ENCODE peak calls at places on chromosomes 5 and 9, in seven cellular contexts. P, D, S, O, N, A and M are unnamed samples.

GRCh38 chr9:116464987-116465571 is 222.0 kb upstream of the TRIM32 start:
- DNase-seq in P (peak), D (no peak), S (no peak), O (no peak), N (no peak), A (peak), M (no peak)

GRCh38 chr5:157109744-157110143 is 900 bp upstream of the HAVCR2 start:
- DNase-seq in P (no peak), D (peak), S (no peak), O (no peak), N (no peak), A (no peak), M (no peak)

GRCh38 chr5:156393980-156394379 is 67.0 kb downstream of the SGCD start:
- DNase-seq in P (no peak), D (no peak), S (no peak), O (no peak), N (no peak), A (no peak), M (peak)

GRCh38 chr5:1879292-1880263 is 3.1 kb downstream of the IRX4 start:
- DNase-seq in P (no peak), D (no peak), S (no peak), O (no peak), N (no peak), A (no peak), M (no peak)

GRCh38 chr9:120534266-120534665 is 45.7 kb downstream of the CDK5RAP2 start:
- DNase-seq in P (no peak), D (no peak), S (no peak), O (no peak), N (no peak), A (no peak), M (no peak)

GRCh38 chr9:36479086-36479485 is 79.0 kb upstream of the RNF38 start:
- DNase-seq in P (no peak), D (no peak), S (no peak), O (no peak), N (no peak), A (no peak), M (no peak)

GRCh38 chr5:159441441-159441840 is 111.2 kb upstream of the IL12B start:
- DNase-seq in P (no peak), D (peak), S (no peak), O (no peak), N (no peak), A (peak), M (no peak)

GRCh38 chr5:127876384-127876783 is 173.2 kb downstream of the CCDC192 start:
- DNase-seq in P (no peak), D (no peak), S (no peak), O (no peak), N (no peak), A (no peak), M (no peak)

GRCh38 chr9:106816524-106816923 is 46.4 kb upstream of the ZNF462 start:
- DNase-seq in P (no peak), D (no peak), S (no peak), O (no peak), N (no peak), A (no peak), M (no peak)

GRCh38 chr5:153157156-153157555 is 333.3 kb upstream of the GRIA1 start:
- DNase-seq in P (no peak), D (no peak), S (no peak), O (no peak), N (no peak), A (no peak), M (peak)

GRCh38 chr9:125137200-125137599 is 6.1 kb downstream of the SCAI start:
- DNase-seq in P (no peak), D (no peak), S (peak), O (peak), N (no peak), A (no peak), M (peak)

GRCh38 chr9:75870450-75870849 is 20.0 kb upstream of the PCSK5 start:
- DNase-seq in P (no peak), D (no peak), S (no peak), O (no peak), N (no peak), A (no peak), M (no peak)

GRCh38 chr5:78757269-78758053 is 108.9 kb upstream of the LHFPL2 start:
- DNase-seq in P (no peak), D (no peak), S (no peak), O (peak), N (peak), A (no peak), M (peak)
- H3K4me3 ChIP-seq in P (no peak), D (no peak), S (no peak), O (no peak), N (no peak), A (no peak), M (no peak)

GRCh38 chr9:97984188-97985057 is 1.3 kb downstream of the ANP32B start:
- DNase-seq in P (peak), D (peak), S (peak), O (peak), N (peak), A (peak), M (peak)
- TF ChIP-seq CTCF in P (no peak), D (no peak), S (no peak), O (peak), N (no peak), A (no peak), M (no peak)

GRCh38 chr5:178123094-178123986 is 7.5 kb upstream of the RMND5B start:
- DNase-seq in P (no peak), D (no peak), S (no peak), O (no peak), N (no peak), A (no peak), M (no peak)

GRCh38 chr5:178122346-178122745 is 8.5 kb upstream of the RMND5B start:
- DNase-seq in P (no peak), D (no peak), S (no peak), O (no peak), N (no peak), A (no peak), M (no peak)

GRCh38 chr5:178119915-178120660 is 6.8 kb downstream of the N4BP3 start:
- DNase-seq in P (no peak), D (peak), S (no peak), O (no peak), N (no peak), A (no peak), M (no peak)

GRCh38 chr5:178120661-178121357 is 7.5 kb downstream of the N4BP3 start:
- DNase-seq in P (peak), D (peak), S (no peak), O (peak), N (peak), A (peak), M (peak)

GRCh38 chr5:178121450-178122276 is 8.3 kb downstream of the N4BP3 start:
- DNase-seq in P (no peak), D (peak), S (no peak), O (no peak), N (peak), A (no peak), M (peak)
- H3K4me3 ChIP-seq in P (peak), D (peak), S (no peak), O (no peak), N (no peak), A (no peak), M (peak)

DNA sequence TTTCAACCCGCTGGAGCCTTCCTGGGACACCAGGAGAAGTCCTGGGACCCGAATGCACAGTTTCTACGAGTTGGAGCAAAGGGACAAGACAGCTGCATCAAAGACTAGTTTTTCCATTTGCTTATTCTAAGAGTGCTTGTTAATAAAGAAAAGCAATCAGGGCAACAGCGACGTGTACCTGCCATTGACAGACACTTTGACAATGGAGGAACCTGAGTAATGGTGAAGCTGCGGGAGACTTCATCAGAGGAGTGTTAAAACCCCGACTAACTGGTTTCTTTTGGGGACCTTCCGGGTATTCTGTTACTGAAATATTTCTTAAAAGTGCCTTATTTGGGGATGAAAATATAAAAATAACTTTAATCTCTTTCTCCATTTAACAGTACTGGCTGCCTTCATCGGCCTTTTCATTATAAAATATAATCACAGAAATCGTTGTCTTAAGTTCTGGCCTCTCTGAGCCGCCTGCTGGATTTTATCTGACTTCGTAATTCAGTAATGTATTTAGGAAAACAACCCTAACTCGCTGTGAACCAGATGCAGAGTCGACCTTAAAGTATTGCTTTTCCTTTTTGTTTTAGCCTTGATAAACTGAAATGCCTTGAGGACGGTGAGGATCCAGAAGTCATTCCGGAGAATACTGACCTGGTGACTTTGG is 781 bp downstream of the SNAPC3 start:
- DNase-seq in P (no peak), D (peak), S (no peak), O (peak), N (peak), A (no peak), M (peak)
- TF ChIP-seq CTCF in P (no peak), D (no peak), S (peak), O (peak), N (peak), A (no peak), M (peak)